ENCODE peak calls at places on chromosome 17, in seven cellular contexts. Y is EL; W is effector CD4-positive, alpha-beta T cell; G is stomach; J is stimulated activated CD8-positive, alpha-beta memory T cell treated with anti-CD3 and anti-CD28 coated beads, Interleukin-4, amount 100 ng/mL, for 24 hours; O is progenitor cell of endocrine pancreas; U is cardiac fibroblast. B is an unnamed sample.

GRCh38 chr17:418421-418751 is 65.8 kb upstream of the RPH3AL start:
- DNase-seq in Y (no peak), W (peak), G (no peak), J (no peak), O (no peak), U (no peak), B (no peak)

GRCh38 chr17:74987909-74988711 is 678 bp downstream of the CDR2L start:
- DNase-seq in Y (peak), W (no peak), G (peak), J (peak), O (peak), U (peak), B (peak)

GRCh38 chr17:59800530-59800942 is 92.2 kb downstream of the TUBD1 start:
- DNase-seq in Y (no peak), W (no peak), G (no peak), J (no peak), O (no peak), U (peak), B (no peak)

GRCh38 chr17:3929181-3929580 is 12.9 kb upstream of the P2RX1 start:
- DNase-seq in Y (no peak), W (no peak), G (no peak), J (no peak), O (no peak), U (no peak), B (no peak)

GRCh38 chr17:40551091-40551873 is 14.0 kb downstream of the CCR7 start:
- DNase-seq in Y (peak), W (no peak), G (peak), J (no peak), O (no peak), U (peak), B (no peak)

GRCh38 chr17:72121164-72122001 is 563 bp downstream of the SOX9 start:
- DNase-seq in Y (peak), W (no peak), G (peak), J (no peak), O (peak), U (peak), B (no peak)

GRCh38 chr17:31736855-31737625 is 122.0 kb downstream of the COPRS start:
- DNase-seq in Y (no peak), W (no peak), G (no peak), J (no peak), O (no peak), U (no peak), B (no peak)

GRCh38 chr17:37671813-37672544 is 28.7 kb upstream of the DDX52 start:
- DNase-seq in Y (peak), W (no peak), G (no peak), J (no peak), O (no peak), U (peak), B (no peak)

GRCh38 chr17:34146440-34147043 is 108.5 kb upstream of the CCL2 start:
- DNase-seq in Y (no peak), W (peak), G (peak), J (peak), O (peak), U (peak), B (peak)

GRCh38 chr17:47806026-47806912 is 15.3 kb downstream of the OSBPL7 start:
- DNase-seq in Y (no peak), W (no peak), G (peak), J (no peak), O (no peak), U (no peak), B (no peak)

GRCh38 chr17:44004761-44005526 is 522 bp downstream of the NAGS start:
- DNase-seq in Y (no peak), W (peak), G (peak), J (no peak), O (no peak), U (no peak), B (no peak)

GRCh38 chr17:81537343-81537855 is 9.2 kb downstream of the FSCN2 start:
- DNase-seq in Y (no peak), W (no peak), G (peak), J (no peak), O (peak), U (no peak), B (no peak)

GRCh38 chr17:17446666-17447155 is 30.1 kb upstream of the MED9 start:
- DNase-seq in Y (no peak), W (no peak), G (no peak), J (no peak), O (no peak), U (no peak), B (no peak)

GRCh38 chr17:38874505-38875419 is 4.9 kb downstream of the LASP1 start:
- DNase-seq in Y (peak), W (no peak), G (no peak), J (no peak), O (no peak), U (no peak), B (no peak)

GRCh38 chr17:13153036-13153435 is 135.2 kb upstream of the ELAC2 start:
- DNase-seq in Y (peak), W (no peak), G (no peak), J (no peak), O (no peak), U (peak), B (no peak)

GRCh38 chr17:62880120-62880519 is 72.0 kb upstream of the MARCHF10 start:
- DNase-seq in Y (no peak), W (no peak), G (no peak), J (no peak), O (no peak), U (no peak), B (no peak)

GRCh38 chr17:18116078-18116477 is 7.5 kb downstream of the MYO15A start:
- DNase-seq in Y (no peak), W (no peak), G (no peak), J (no peak), O (no peak), U (no peak), B (no peak)

GRCh38 chr17:8698142-8699050 is 46.2 kb downstream of the CCDC42 start:
- DNase-seq in Y (peak), W (no peak), G (no peak), J (no peak), O (no peak), U (peak), B (no peak)

GRCh38 chr17:56593741-56594527 is 435 bp downstream of the NOG start:
- DNase-seq in Y (peak), W (no peak), G (peak), J (peak), O (peak), U (peak), B (no peak)

GRCh38 chr17:48541036-48541573 is 3.8 kb downstream of the HOXB2 start:
- DNase-seq in Y (no peak), W (no peak), G (no peak), J (no peak), O (no peak), U (peak), B (no peak)

GRCh38 chr17:82444284-82444893 is 6.2 kb downstream of the CYBC1 start:
- DNase-seq in Y (no peak), W (no peak), G (no peak), J (no peak), O (no peak), U (no peak), B (no peak)

GRCh38 chr17:73166731-73167581 is 2.1 kb downstream of the SSTR2 start:
- DNase-seq in Y (no peak), W (no peak), G (no peak), J (no peak), O (no peak), U (no peak), B (no peak)

GRCh38 chr17:77429985-77430752 is 289.4 kb downstream of the SEC14L1 start:
- DNase-seq in Y (peak), W (peak), G (peak), J (peak), O (peak), U (peak), B (peak)

GRCh38 chr17:9274119-9274445 is 252.8 kb downstream of the NTN1 start:
- DNase-seq in Y (no peak), W (no peak), G (no peak), J (no peak), O (no peak), U (no peak), B (no peak)

GRCh38 chr17:45235071-45236001 is 13.7 kb downstream of the FMNL1 start:
- DNase-seq in Y (peak), W (peak), G (peak), J (peak), O (peak), U (peak), B (peak)

GRCh38 chr17:7133424-7133823 is 18.8 kb upstream of the ASGR2 start:
- DNase-seq in Y (no peak), W (no peak), G (no peak), J (peak), O (no peak), U (peak), B (peak)